ENCODE peak calls at places on chromosomes 7 and 10, in eight cellular contexts. T, B, U, Q, I, H, Z and Y are unnamed samples.

GRCh38 chr10:11270135-11270857 is 252.6 kb downstream of the CELF2 start:
- DNase-seq in I (peak; percentile 42), Q (peak; percentile 70), H (peak; percentile 93), B (peak; percentile 86), Z (peak; percentile 90), U (peak; percentile 69), T (peak; percentile 74), Y (peak; percentile 27)

GRCh38 chr7:69864822-69865221 is 266.5 kb downstream of the AUTS2 start:
- DNase-seq in U (peak; percentile 11), Q (no peak), Z (no peak), H (no peak), T (no peak), B (no peak), I (no peak), Y (no peak)

GRCh38 chr7:102404005-102404861 is 8.1 kb downstream of the PRKRIP1 start:
- DNase-seq in U (peak; percentile 57), B (no peak), I (peak; percentile 65), T (no peak), Z (peak; percentile 85), Q (peak; percentile 77), H (peak; percentile 73), Y (no peak)

GRCh38 chr10:89283174-89283987 is 18.5 kb upstream of the IFIT2 start:
- DNase-seq in T (no peak), H (no peak), B (no peak), Q (peak; percentile 44), Z (no peak), U (no peak), I (no peak), Y (no peak)

GRCh38 chr10:130711072-130711471 is 574.9 kb downstream of the GLRX3 start:
- DNase-seq in T (no peak), Q (no peak), Z (no peak), I (no peak), H (peak; percentile 24), U (no peak), B (no peak), Y (no peak)

GRCh38 chr7:116283595-116284204 is 73.4 kb downstream of the TES start:
- DNase-seq in T (no peak), U (no peak), H (no peak), Q (no peak), B (no peak), Z (no peak), I (no peak), Y (no peak)

GRCh38 chr7:101426303-101427011 is 63.8 kb downstream of the COL26A1 start:
- DNase-seq in Q (no peak), T (no peak), H (no peak), B (no peak), Z (no peak), I (no peak), U (no peak), Y (no peak)

GRCh38 chr7:47485640-47486435 is 96.1 kb downstream of the TNS3 start:
- DNase-seq in B (no peak), Q (no peak), U (no peak), Z (peak; percentile 71), I (no peak), T (peak; percentile 96), H (no peak), Y (no peak)

GRCh38 chr10:43820663-43821062 is 172.0 kb upstream of the ZNF32 start:
- DNase-seq in Z (no peak), Q (no peak), U (no peak), H (no peak), T (no peak), B (no peak), I (no peak), Y (no peak)

GRCh38 chr10:15781381-15781960 is 61.7 kb upstream of the ITGA8 start:
- DNase-seq in T (no peak), H (no peak), Z (no peak), I (no peak), Q (no peak), B (no peak), U (no peak), Y (no peak)

GRCh38 chr7:142298009-142298408 is 40.2 kb upstream of the PRSS58 start:
- DNase-seq in Q (no peak), H (peak; percentile 68), Z (no peak), T (no peak), I (no peak), B (no peak), U (peak; percentile 53), Y (no peak)

GRCh38 chr10:13907570-13907969 is 320.8 kb downstream of the PRPF18 start:
- DNase-seq in I (no peak), H (no peak), Z (no peak), Q (no peak), T (no peak), U (no peak), B (no peak), Y (no peak)
- H3K4me3 ChIP-seq in I (no peak overlapping the region), H (no peak overlapping the region), Z (no peak overlapping the region), Q (no peak overlapping the region), T (no peak overlapping the region), U (no peak overlapping the region), B (no peak overlapping the region), Y (no peak overlapping the region)

GRCh38 chr10:113708640-113709039 is 28.9 kb downstream of the CASP7 start:
- DNase-seq in Q (no peak), U (no peak), H (no peak), T (no peak), B (no peak), Z (no peak), I (no peak), Y (no peak)

GRCh38 chr10:113709221-113709838 is 29.6 kb downstream of the CASP7 start:
- DNase-seq in U (peak; percentile 90), Z (no peak), Q (peak; percentile 35), T (peak; percentile 11), I (no peak), H (no peak), B (no peak), Y (peak; percentile 65)

GRCh38 chr10:113706623-113707022 is 26.9 kb downstream of the CASP7 start:
- DNase-seq in Q (no peak), T (no peak), Z (no peak), H (no peak), U (no peak), B (no peak), I (no peak), Y (no peak)

GRCh38 chr10:113704637-113705343 is 25.1 kb downstream of the CASP7 start:
- DNase-seq in T (peak; percentile 32), H (peak; percentile 64), U (peak; percentile 80), I (peak; percentile 12), Q (peak; percentile 19), Z (no peak), B (no peak), Y (no peak)

DNA sequence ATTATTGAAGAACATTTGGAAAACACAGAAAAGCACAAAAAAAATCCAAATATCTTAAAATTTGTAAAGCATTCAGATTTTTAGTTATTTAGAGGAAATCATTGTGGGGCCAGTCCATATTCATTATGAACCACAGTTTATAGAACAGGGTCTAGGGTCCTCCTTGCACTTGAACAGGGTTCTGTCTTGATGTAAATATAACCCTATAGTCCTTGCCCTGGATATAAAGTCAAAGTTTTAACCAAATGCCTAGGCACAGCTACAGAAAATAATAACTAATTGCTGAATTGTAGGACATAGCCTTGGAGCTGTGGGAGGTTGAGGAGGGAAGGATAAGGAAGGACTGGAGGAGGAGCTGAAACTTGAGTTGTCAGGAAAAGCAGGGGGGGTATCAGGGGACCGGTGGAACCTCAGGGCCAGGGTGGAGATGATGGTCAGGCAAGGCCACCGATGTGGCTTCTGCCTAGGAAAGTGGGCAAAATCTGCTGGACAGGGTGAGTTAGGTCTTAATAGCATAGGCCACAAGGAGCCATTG is 25.7 kb downstream of the CASP7 start:
- DNase-seq in B (no peak), Z (no peak), U (peak; percentile 20), Q (no peak), I (no peak), T (no peak), H (no peak), Y (no peak)
- TF ChIP-seq CTCF in B (no peak), Z (peak; percentile 6), U (no peak), Q (no peak), I (peak; percentile 58), T (no peak), H (no peak), Y (no peak)

GRCh38 chr7:26179826-26180497 is 20.6 kb downstream of the HNRNPA2B1 start:
- DNase-seq in U (no peak), Q (no peak), T (no peak), I (no peak), H (no peak), B (no peak), Z (no peak), Y (no peak)
- H3K27ac ChIP-seq in U (no peak overlapping the region), Q (no peak overlapping the region), T (peak overlapping the region; percentile 56), I (peak overlapping the region; percentile 46), H (no peak overlapping the region), B (no peak overlapping the region), Z (no peak overlapping the region), Y (peak overlapping the region; percentile 11)

GRCh38 chr7:65250697-65251395 is 122.8 kb upstream of the ZNF92 start:
- DNase-seq in B (no peak), T (no peak), U (no peak), H (no peak), I (no peak), Z (peak; percentile 54), Q (no peak), Y (no peak)
- H3K4me3 ChIP-seq in B (no peak overlapping the region), T (no peak overlapping the region), U (no peak overlapping the region), H (no peak overlapping the region), I (no peak overlapping the region), Z (no peak overlapping the region), Q (no peak overlapping the region), Y (no peak overlapping the region)

DNA sequence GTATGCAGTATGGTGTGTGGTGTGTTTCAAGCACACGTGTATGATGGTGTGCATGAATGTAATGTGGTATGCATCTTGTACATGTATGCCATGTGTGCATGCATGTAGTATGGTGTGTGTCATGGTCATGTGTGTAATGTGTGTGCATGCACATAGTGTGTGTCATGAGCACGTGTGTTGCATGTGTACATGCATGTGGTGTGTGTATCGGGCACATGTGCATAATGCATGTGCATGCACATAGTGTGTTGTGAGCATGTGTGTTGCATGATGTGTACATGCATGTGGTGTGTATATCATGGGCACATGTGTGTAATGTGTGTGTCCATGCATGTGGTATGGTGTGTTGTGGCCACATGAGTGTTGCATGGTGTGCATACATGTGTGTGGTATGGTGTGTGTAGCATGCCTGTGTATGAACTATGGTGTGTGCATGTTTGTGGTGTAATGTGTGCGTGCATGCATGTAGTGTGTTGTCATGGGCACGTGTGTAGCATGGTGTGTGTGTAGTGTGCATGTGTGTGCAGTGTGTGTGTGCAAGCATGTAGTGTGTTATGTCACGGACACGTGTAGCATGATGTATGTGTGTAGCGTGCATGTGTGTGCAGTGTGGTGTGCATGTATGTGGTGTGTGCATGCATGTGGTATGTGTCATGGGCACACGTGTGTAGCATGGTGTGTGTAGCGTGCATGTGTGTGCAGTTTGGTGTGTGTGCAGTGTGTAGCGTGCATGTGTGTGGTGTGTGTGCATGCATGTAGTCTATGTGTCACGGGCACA is 17.6 kb downstream of the KNDC1 start:
- DNase-seq in Q (no peak), Z (no peak), H (no peak), T (no peak), U (no peak), B (no peak), I (no peak), Y (no peak)
- TF ChIP-seq CTCF in Q (no peak), Z (no peak), H (no peak), T (no peak), U (no peak), B (no peak), I (no peak), Y (no peak)

DNA sequence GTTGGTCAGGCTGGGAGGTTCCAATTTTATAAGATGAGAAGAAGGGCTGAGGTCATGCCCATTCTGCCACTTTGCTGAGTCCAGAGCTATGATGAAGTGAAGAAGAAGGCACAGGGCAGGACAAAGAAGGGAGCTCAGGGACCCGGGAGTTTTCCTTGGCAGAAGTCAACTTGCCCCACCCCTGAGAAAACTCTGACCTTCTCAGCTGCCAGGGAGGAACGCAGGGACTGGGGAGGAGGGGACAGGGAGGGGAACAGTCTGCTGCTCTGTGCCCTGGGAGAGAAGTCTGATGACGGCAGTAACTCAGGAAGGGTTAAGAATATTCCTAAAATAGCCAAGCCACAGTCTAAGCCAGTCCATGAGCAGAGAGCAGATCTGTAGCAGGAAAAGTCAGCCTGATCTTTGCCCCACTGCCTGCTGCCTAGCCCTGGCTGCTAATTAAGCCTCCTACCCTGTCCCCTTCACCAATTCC is 11.7 kb downstream of the ADIRF start:
- DNase-seq in T (no peak), B (peak; percentile 81), Z (no peak), H (no peak), Q (peak; percentile 61), I (no peak), U (no peak), Y (no peak)
- H3K27ac ChIP-seq in T (peak overlapping the region; percentile 45), B (peak overlapping the region; percentile 86), Z (peak overlapping the region; percentile 68), H (no peak overlapping the region), Q (peak overlapping the region; percentile 75), I (no peak overlapping the region), U (no peak overlapping the region), Y (no peak overlapping the region)